ENCODE peak calls at places on chromosomes 4 and X, in nine cellular contexts. V is tibial artery; P is left ventricle myocardium inferior; H is fibroblast of lung; Y is CD4-positive, CD25-positive, alpha-beta regulatory T cell; I is transverse colon; N is CD4-positive, alpha-beta memory T cell; Q is sigmoid colon; L is K562. T is an unnamed sample. For H3K4me1, the result is how much of the 10 kb centered on the place peaks cover.

GRCh38 chr4:159446266-159446976 is 343.5 kb downstream of the RAPGEF2 start:
- DNase-seq in N (peak), L (peak), Y (no peak), Q (no peak), I (peak), P (no peak), H (peak), V (peak), T (no peak)

GRCh38 chr4:165726831-165727230 is 146.2 kb upstream of the TLL1 start:
- DNase-seq in V (no peak), N (no peak), Q (no peak), H (no peak), Y (no peak), P (no peak), I (no peak), L (no peak), T (no peak)

GRCh38 chr4:97370581-97370980 is 772.7 kb downstream of the STPG2 start:
- DNase-seq in P (no peak), L (no peak), N (no peak), I (no peak), V (no peak), Q (no peak), Y (no peak), H (no peak), T (no peak)

GRCh38 chr4:78545275-78546246 is 6.0 kb upstream of the ANXA3 start:
- DNase-seq in I (no peak), N (no peak), H (peak), L (no peak), Q (no peak), Y (no peak), V (no peak), P (peak), T (no peak)

GRCh38 chrX:107712231-107713204 is 63.1 kb downstream of the TSC22D3 start:
- DNase-seq in Y (peak), N (peak), P (no peak), L (no peak), V (peak), H (peak), I (peak), Q (peak), T (no peak)

GRCh38 chr4:55385201-55385649 is 10.5 kb upstream of the TMEM165 start:
- DNase-seq in N (no peak), V (no peak), L (peak), I (no peak), Y (no peak), Q (no peak), P (no peak), H (no peak), T (no peak)

GRCh38 chrX:10189317-10190268 is 32.8 kb downstream of the CLCN4 start:
- DNase-seq in Y (peak), V (peak), H (peak), Q (peak), I (peak), P (peak), L (peak), N (peak), T (peak)

GRCh38 chrX:375181-376036 is 11.3 kb downstream of the PPP2R3B start:
- DNase-seq in Q (no peak), V (no peak), L (no peak), Y (no peak), H (no peak), N (no peak), I (no peak), P (no peak), T (no peak)

GRCh38 chr4:124943145-124943889 is 230.8 kb upstream of the ANKRD50 start:
- DNase-seq in P (no peak), Y (no peak), L (no peak), N (no peak), Q (no peak), H (peak), V (no peak), I (no peak), T (no peak)

GRCh38 chr4:84877051-84877833 is 89.2 kb downstream of the WDFY3 start:
- DNase-seq in V (no peak), L (no peak), I (no peak), N (no peak), H (no peak), Y (no peak), Q (no peak), P (no peak), T (no peak)

GRCh38 chr4:168832746-168833575 is 177.1 kb downstream of the CBR4 start:
- DNase-seq in Q (peak), V (peak), P (peak), N (no peak), H (no peak), L (no peak), Y (no peak), I (peak), T (no peak)

GRCh38 chr4:41644288-41644914 is 104.1 kb downstream of the PHOX2B start:
- DNase-seq in Q (peak), L (peak), Y (no peak), N (no peak), I (peak), V (peak), H (peak), P (peak), T (no peak)

GRCh38 chr4:110484767-110485166 is 8.8 kb downstream of the ENPEP start:
- DNase-seq in N (no peak), Q (no peak), L (no peak), P (no peak), Y (no peak), I (no peak), H (peak), V (no peak), T (no peak)

GRCh38 chr4:55819634-55820033 is at the start of gene EXOC1L:
- DNase-seq in H (peak), Q (no peak), P (peak), L (peak), V (no peak), I (no peak), N (no peak), Y (no peak), T (no peak)

GRCh38 chr4:130747842-130748241 is 1651.9 kb downstream of the C4orf33 start:
- DNase-seq in H (peak), I (no peak), P (no peak), V (no peak), Y (no peak), Q (no peak), L (no peak), N (no peak), T (no peak)

GRCh38 chr4:142660728-142661127 is 185.4 kb downstream of the INPP4B start:
- DNase-seq in Q (no peak), H (no peak), V (no peak), Y (no peak), L (no peak), I (no peak), P (no peak), N (no peak), T (no peak)

GRCh38 chr4:94641702-94642560 is 115.8 kb upstream of the BMPR1B start:
- DNase-seq in Y (no peak), L (no peak), H (peak), V (no peak), Q (no peak), P (no peak), I (no peak), N (no peak), T (no peak)

GRCh38 chrX:107894038-107894437 is 68.4 kb downstream of the MID2 start:
- DNase-seq in I (no peak), V (no peak), H (peak), Y (peak), N (peak), P (no peak), Q (no peak), L (peak), T (no peak)

GRCh38 chr4:110949516-110949915 is 326.6 kb upstream of the PITX2 start:
- DNase-seq in V (no peak), H (no peak), P (no peak), Y (no peak), I (no peak), L (no peak), N (no peak), Q (no peak), T (no peak)

GRCh38 chr4:36081185-36081584 is 163.1 kb downstream of the ARAP2 start:
- DNase-seq in H (no peak), I (no peak), P (no peak), L (no peak), N (no peak), V (no peak), Q (no peak), Y (no peak), T (no peak)

GRCh38 chr4:113495790-113496189 is 265.7 kb downstream of the CAMK2D start:
- DNase-seq in Q (no peak), L (no peak), V (no peak), I (no peak), P (no peak), N (no peak), H (no peak), Y (no peak), T (no peak)

GRCh38 chr4:169024762-169025161 is 14.7 kb upstream of the CBR4 start:
- DNase-seq in H (peak), I (no peak), N (no peak), L (no peak), Y (no peak), Q (no peak), P (no peak), V (no peak), T (no peak)

GRCh38 chrX:2568125-2568524 is 67.3 kb upstream of the DHRSX start:
- DNase-seq in Y (no peak), N (no peak), P (no peak), H (no peak), Q (no peak), L (no peak), I (no peak), V (no peak), T (no peak)

GRCh38 chrX:255923-256331 is 25.3 kb upstream of the PLCXD1 start:
- DNase-seq in L (no peak), P (no peak), H (no peak), V (no peak), N (no peak), I (no peak), Q (no peak), Y (no peak), T (no peak)

GRCh38 chrX:143437439-143437838 is 79.8 kb downstream of the SPANXN3 start:
- DNase-seq in H (no peak), I (no peak), Q (no peak), Y (no peak), V (no peak), N (no peak), L (no peak), P (no peak), T (no peak)

GRCh38 chr4:1243451-1244080 is 5.4 kb downstream of the CTBP1 start:
- DNase-seq in N (no peak), Q (peak), L (no peak), V (peak), Y (no peak), P (peak), H (no peak), I (peak), T (no peak)

DNA sequence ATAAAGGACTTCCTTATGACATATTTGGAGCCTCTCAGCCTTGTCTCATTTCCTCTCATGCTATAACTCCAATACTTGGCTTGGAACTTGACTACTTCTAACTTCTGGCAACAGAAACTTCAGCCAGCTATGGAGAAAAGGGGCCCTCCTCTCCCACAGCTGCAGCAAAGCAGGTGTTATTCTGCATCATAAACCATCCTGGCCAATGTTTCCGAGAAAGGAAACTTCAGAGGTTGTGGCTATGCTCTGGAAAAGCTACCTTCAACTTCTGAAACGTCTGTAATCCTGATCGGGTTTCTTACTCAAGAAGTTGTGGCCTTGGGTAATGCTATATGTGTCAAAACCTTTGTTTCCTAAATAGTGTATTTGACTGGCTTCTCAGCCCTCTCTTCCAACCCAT is 109.5 kb upstream of the CDX4 start:
- DNase-seq in Q (no peak), Y (no peak), I (no peak), L (no peak), P (no peak), N (no peak), V (no peak), H (no peak), T (no peak)
- H3K27ac ChIP-seq in Q (no peak), Y (no peak), I (no peak), L (no peak), P (no peak), N (no peak), V (no peak), H (no peak), T (no peak)

GRCh38 chr4:153152453-153153338 is 51.5 kb upstream of the TRIM2 start:
- DNase-seq in P (peak), H (peak), V (peak), Y (peak), I (peak), Q (no peak), L (no peak), N (peak), T (no peak)
- H3K4me1 ChIP-seq in P (under half), H (under half), V (under half), Y (under half), I (under half), Q (under half), L (under half), N (under half), T (under half)

GRCh38 chr4:15476396-15476795 is 6.7 kb downstream of the CC2D2A start:
- DNase-seq in Y (no peak), V (no peak), Q (no peak), I (no peak), P (no peak), N (no peak), L (no peak), H (no peak), T (no peak)

GRCh38 chr4:15479913-15480185 is 10.2 kb downstream of the CC2D2A start:
- DNase-seq in Y (no peak), L (no peak), H (peak), N (no peak), P (no peak), Q (no peak), I (no peak), V (no peak), T (no peak)

GRCh38 chr4:15478724-15479088 is 9.0 kb downstream of the CC2D2A start:
- DNase-seq in Q (no peak), P (no peak), V (no peak), Y (no peak), H (no peak), I (no peak), L (no peak), N (no peak), T (no peak)

GRCh38 chr4:15482346-15482745 is 12.7 kb downstream of the CC2D2A start:
- DNase-seq in H (no peak), P (no peak), Q (no peak), I (no peak), Y (no peak), L (no peak), V (no peak), N (no peak), T (no peak)

DNA sequence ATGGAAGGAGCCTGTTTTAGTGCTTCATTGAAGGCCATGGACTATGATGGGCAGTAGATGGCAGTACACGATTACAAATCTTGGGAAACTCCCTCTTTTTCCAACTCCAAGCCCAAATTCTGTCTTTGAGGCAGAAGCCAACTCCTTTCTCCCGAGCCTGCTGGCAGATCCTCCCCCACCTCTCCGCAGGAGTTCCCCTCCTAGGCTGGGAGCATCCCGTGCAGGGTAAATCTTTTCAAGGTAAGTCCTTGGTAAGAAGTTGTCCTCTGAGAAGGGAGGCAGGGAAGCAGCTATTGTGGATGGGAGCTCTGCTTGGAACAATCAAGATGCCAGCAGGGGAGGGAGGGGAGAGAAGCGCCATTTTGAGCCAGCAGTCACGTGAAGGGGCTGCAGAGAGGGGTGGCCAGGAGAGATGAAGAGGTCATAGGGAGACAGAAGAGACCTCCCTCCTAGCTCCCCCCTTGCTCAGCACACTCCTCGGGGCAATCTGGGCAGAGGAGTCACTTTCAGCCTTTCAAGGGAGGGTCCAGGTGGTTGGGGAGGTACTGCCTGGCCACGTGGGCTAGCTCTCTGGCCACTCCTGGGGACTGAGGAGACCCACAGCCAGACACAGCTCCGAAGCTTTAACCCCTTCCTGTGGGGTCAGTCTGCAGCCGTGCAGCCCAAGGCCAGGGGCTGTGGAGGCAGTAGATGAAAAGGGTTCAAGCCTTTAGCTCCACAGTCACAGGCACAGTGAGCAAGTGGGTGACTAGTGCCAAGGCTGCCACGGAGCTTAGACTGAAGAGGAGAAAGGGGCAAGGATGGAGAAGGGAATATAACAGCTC is 9.6 kb downstream of the CC2D2A start:
- DNase-seq in Y (no peak), P (no peak), I (no peak), H (peak), Q (peak), V (peak), L (peak), N (no peak), T (no peak)
- H3K4me3 ChIP-seq in Y (no peak), P (peak), I (peak), H (peak), Q (peak), V (peak), L (peak), N (no peak), T (peak)

DNA sequence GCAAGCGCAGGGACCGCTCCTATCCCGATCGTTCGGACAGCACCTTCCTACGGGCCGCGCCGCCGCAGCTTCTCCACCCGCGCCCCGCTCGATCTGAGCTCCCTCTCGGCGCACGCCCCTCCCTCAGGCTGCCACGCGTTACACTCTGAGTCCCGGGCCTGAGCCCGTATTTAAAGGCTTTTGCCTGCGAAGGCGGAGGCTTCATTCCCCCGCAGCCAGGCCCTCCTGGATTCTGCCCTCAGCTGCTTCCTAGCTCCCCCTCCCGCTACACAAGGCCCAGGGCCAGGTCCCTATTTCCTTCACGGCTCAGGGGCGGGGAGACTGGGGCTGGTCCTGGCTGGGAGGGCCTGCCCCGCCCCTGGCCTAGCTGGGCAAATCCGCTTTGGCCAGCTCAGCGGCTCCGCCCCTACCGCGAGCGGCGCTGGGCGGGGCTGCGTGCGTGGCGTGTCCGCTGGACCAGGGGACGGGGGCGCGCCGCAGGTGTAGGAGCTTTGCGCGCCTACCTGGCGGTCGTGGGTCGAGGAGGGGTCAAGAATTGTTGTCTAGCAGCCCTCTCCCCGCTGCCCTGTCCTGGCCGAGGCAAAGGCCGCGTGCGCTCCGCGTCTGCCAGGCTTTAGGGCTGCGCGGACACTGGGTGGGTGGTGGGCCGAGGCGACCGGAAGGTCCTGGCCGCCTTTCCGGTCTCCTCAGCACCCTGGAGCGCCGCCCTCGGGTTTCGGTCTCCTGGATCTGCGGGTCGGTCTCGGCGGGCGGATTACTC is at the start of gene UGDH:
- DNase-seq in I (peak), L (peak), Y (peak), N (peak), Q (peak), H (peak), V (peak), P (peak), T (peak)
- H3K27ac ChIP-seq in I (peak), L (peak), Y (peak), N (peak), Q (peak), H (peak), V (peak), P (peak), T (peak)

DNA sequence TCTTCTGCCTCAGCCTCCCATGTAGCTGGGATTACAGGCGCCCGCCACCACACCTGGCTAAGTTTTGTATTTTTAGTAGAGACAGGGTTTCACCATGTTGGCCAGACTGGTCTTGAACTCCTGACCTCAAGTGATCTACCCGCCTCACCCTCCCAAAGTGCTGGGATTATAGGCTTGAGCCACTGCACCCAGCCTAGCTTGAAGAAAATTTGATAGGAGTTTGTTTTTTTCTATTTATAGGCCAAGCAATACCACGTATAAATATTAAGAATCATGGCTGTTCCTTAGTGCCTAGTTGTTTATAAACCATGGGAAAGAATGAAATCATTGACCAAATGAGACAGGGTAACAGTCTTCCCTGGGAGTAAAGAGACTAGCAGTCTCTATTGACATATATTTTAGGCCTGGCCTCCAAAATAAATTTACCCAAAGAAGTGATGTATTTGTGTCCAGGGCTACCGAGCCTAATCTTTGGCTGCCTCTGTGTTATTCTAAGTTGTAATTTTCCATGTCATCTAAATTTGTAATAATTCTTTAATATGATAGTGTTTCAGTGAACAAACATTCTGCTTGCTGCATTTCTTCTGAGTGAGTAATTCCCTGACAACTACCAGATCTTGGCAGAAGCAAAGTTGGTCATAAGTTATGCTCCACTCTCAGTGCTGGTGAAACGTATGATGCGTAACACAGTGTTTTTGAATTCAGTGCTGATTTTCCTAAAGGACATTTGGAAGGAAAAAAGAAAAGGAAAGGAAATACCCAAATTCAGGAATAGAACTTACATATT is 10.3 kb downstream of the PKD2 start:
- DNase-seq in Y (no peak), H (peak), V (no peak), Q (peak), I (no peak), P (no peak), L (no peak), N (no peak), T (no peak)
- H3K4me1 ChIP-seq in Y (under half), H (under half), V (half or more), Q (half or more), I (under half), P (half or more), L (under half), N (under half), T (half or more)

DNA sequence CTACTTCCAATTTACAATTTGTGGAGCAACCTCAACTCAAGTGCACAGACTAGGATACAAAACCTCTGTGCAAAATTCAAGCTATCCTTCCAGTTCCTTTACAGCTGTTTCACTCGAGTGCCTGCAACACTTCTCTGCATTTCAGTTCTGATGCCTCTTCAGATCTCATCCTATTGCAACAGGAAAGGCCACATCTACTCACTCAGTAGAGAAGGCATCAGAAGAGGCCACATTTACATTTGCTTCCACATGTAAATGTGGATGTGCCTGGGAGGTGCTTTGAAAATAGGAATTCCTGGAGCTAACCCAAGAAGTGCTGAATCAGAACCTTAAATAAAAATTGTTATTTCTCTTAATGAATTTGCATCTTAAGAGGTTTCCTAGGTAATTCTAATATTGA is 45.8 kb upstream of the SERTM2 start:
- DNase-seq in Y (no peak), H (no peak), N (no peak), Q (no peak), P (no peak), V (no peak), L (no peak), I (no peak), T (no peak)
- H3K4me3 ChIP-seq in Y (no peak), H (no peak), N (no peak), Q (no peak), P (no peak), V (no peak), L (no peak), I (no peak), T (no peak)

T was measured in thoracic aorta.